ENCODE peak calls at places on chromosomes 3 and 15, in eight cellular contexts. E, X, S, C, K, R, M and F are unnamed samples.

GRCh38 chr3:37247398-37248114 is 73.2 kb upstream of the LRRFIP2 start:
- DNase-seq in X (no peak), C (no peak), E (no peak), S (no peak), K (no peak), R (no peak), M (no peak), F (no peak)

GRCh38 chr3:192091831-192092230 is 630.9 kb downstream of the PYDC2 start:
- DNase-seq in S (peak; percentile 6), M (peak; percentile 1), E (no peak), K (no peak), X (no peak), C (no peak), R (no peak), F (no peak)

GRCh38 chr3:18111702-18112311 is 313.3 kb downstream of the SATB1 start:
- DNase-seq in K (no peak), X (no peak), M (no peak), C (peak; percentile 21), E (no peak), R (no peak), S (peak; percentile 36), F (peak; percentile 11)

GRCh38 chr3:78140866-78141658 is 1101.2 kb downstream of the ROBO2 start:
- DNase-seq in S (peak; percentile 24), C (no peak), M (peak; percentile 80), X (no peak), K (no peak), E (no peak), R (no peak), F (peak; percentile 58)

GRCh38 chr15:70437882-70438331 is 325.5 kb downstream of the UACA start:
- DNase-seq in M (no peak), R (no peak), S (peak; percentile 20), E (no peak), X (no peak), K (no peak), C (no peak), F (no peak)

GRCh38 chr3:136931587-136931986 is 26.2 kb upstream of the IL20RB start:
- DNase-seq in E (no peak), S (no peak), K (no peak), C (no peak), X (no peak), R (no peak), M (no peak), F (no peak)

GRCh38 chr3:9887478-9887877 is 2.9 kb upstream of the JAGN1 start:
- DNase-seq in C (no peak), M (no peak), R (no peak), X (no peak), S (no peak), K (no peak), E (no peak), F (no peak)

GRCh38 chr3:109265300-109265699 is 51.0 kb downstream of the DPPA2 start:
- DNase-seq in R (no peak), E (no peak), K (peak; percentile 14), X (no peak), C (no peak), S (no peak), M (peak; percentile 45), F (peak; percentile 8)

GRCh38 chr3:66723231-66723630 is 222.4 kb upstream of the LRIG1 start:
- DNase-seq in X (no peak), M (peak; percentile 3), K (no peak), S (peak; percentile 23), R (no peak), E (no peak), C (no peak), F (no peak)

DNA sequence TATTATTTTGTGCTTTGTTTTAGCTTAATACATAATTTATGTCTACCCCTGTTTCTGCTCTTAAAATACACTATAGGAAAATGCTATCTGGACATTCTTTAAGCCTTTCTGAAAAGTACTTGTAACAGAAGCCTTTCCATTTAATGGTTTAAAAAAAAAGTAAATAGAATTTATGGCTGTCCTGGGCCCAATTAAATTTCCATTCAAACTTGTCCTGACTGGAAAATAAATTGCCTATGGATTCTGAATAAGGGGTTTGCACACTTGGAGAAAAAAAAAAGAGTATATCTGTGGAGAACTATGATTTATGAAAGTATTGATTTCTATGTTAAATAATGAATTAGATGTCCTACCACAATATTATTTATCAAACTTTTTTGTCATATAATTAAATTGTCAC is 396.3 kb upstream of the ROBO2 start:
- DNase-seq in R (no peak), C (no peak), X (no peak), K (no peak), S (no peak), M (no peak), E (no peak), F (no peak)
- H3K4me3 ChIP-seq in R (no peak overlapping the region), C (no peak overlapping the region), X (no peak overlapping the region), K (no peak overlapping the region), S (no peak overlapping the region), M (no peak overlapping the region), E (no peak overlapping the region), F (no peak overlapping the region)

GRCh38 chr3:178513539-178514410 is 22.5 kb upstream of the KCNMB2 start:
- DNase-seq in C (no peak), K (no peak), S (no peak), X (no peak), R (no peak), E (no peak), M (peak; percentile 56), F (peak; percentile 76)

GRCh38 chr3:178510496-178510895 is 25.7 kb upstream of the KCNMB2 start:
- DNase-seq in M (no peak), E (no peak), X (no peak), K (no peak), S (no peak), R (no peak), C (no peak), F (no peak)

GRCh38 chr3:178508443-178508825 is 27.8 kb upstream of the KCNMB2 start:
- DNase-seq in M (no peak), S (no peak), E (no peak), R (no peak), C (no peak), X (no peak), K (no peak), F (peak; percentile 72)

GRCh38 chr3:178514411-178514800 is 21.8 kb upstream of the KCNMB2 start:
- DNase-seq in X (no peak), E (no peak), C (no peak), M (no peak), S (no peak), R (no peak), K (no peak), F (no peak)

DNA sequence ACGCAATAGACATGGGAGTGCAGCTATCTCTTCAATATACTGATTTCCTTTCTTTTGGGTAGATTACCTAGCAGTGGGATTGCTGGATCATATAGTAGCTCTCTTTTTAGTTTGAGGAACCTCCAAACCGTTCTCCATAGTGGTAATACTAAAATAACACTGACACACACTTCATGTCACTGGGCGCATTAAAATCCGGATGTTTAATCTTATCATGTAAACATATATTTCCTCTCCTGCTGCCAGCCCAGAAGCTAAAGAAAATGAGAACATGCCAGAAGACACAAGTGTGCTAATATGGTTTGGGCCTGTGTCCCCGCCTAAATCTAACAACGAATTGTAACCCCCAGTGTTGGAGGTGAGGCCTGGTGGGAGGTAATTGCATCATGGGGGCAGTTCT is 23.6 kb upstream of the KCNMB2 start:
- DNase-seq in S (no peak), E (no peak), R (no peak), X (no peak), C (no peak), K (no peak), M (no peak), F (peak; percentile 78)
- TF ChIP-seq CTCF in S (no peak), E (no peak), R (no peak), X (no peak), C (no peak), K (no peak), M (no peak), F (no peak)

DNA sequence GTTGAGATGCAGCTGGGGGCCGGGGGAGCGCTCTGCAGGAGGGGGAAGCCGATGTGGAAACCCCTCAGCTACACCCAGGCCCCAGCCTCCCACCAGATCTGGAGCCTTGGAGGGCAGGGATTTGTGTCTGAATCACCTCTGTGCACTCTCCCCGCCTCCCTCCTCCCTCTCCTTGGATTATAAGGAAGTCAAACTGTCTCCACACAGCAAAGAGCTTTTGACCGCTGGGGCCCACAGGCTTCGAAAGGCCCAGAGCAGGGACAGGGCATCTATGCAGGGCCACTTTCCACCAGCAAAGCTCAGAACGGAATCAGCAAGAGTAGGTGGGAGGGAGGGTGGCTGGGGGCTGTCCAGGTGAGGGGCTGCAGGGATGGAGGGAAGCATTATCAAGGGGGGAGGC is 68.9 kb downstream of the IQSEC1 start:
- DNase-seq in E (no peak), K (peak; percentile 56), C (no peak), R (no peak), S (no peak), M (no peak), X (no peak), F (no peak)
- H3K4me3 ChIP-seq in E (no peak overlapping the region), K (no peak overlapping the region), C (no peak overlapping the region), R (no peak overlapping the region), S (no peak overlapping the region), M (no peak overlapping the region), X (no peak overlapping the region), F (no peak overlapping the region)

DNA sequence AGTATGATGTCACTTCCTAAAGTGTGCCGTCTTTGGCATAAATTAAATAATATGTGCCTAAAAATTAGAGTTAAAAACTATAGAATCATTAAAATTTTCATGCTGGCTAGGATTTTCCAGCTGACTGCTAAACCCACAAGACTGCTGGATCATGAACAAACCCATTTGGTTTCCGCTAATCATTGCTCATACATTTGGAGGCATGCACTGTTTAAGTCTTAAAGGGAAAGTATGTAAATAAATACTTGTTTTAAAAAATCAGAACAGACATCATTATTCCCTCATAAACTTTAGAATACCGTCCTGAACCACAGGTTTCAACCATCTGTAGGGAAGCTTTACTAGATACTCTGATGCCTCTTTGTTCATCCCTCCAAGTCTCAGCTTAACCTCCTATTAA is 26.5 kb downstream of the ATP6V1A start:
- DNase-seq in X (no peak), C (no peak), R (no peak), M (peak; percentile 58), K (no peak), E (no peak), S (peak; percentile 72), F (peak; percentile 90)
- TF ChIP-seq CTCF in X (no peak), C (no peak), R (no peak), M (no peak), K (no peak), E (no peak), S (no peak), F (no peak)

GRCh38 chr15:59380902-59381610 is 8.4 kb upstream of the MYO1E start:
- DNase-seq in M (no peak), S (no peak), E (no peak), R (no peak), X (no peak), K (no peak), C (no peak), F (no peak)

GRCh38 chr15:59378855-59379254 is 6.2 kb upstream of the MYO1E start:
- DNase-seq in K (no peak), M (no peak), C (no peak), R (no peak), S (no peak), X (no peak), E (no peak), F (no peak)

GRCh38 chr15:59379524-59379923 is 6.9 kb upstream of the MYO1E start:
- DNase-seq in K (no peak), C (no peak), R (no peak), E (no peak), S (no peak), M (no peak), X (no peak), F (no peak)

GRCh38 chr15:59388670-59389069 is 16.0 kb upstream of the MYO1E start:
- DNase-seq in K (no peak), X (no peak), C (no peak), R (peak; percentile 37), M (peak; percentile 65), E (peak; percentile 22), S (peak; percentile 81), F (peak; percentile 73)

GRCh38 chr15:59384507-59384906 is 11.8 kb upstream of the MYO1E start:
- DNase-seq in R (no peak), S (no peak), E (no peak), X (no peak), M (no peak), C (no peak), K (no peak), F (no peak)
- H3K4me3 ChIP-seq in R (no peak overlapping the region), S (no peak overlapping the region), E (no peak overlapping the region), X (no peak overlapping the region), M (no peak overlapping the region), C (no peak overlapping the region), K (no peak overlapping the region), F (no peak overlapping the region)